ENCODE peak calls at places on chromosomes 16 and 17, in ten cellular contexts. Z, W, R, A, B, V, X, U, O and P are unnamed samples. For H3K9me3, the result is how much of the 10 kb centered on the place peaks cover.

GRCh38 chr16:81537721-81538561 is 93.3 kb downstream of the CMIP start:
- DNase-seq in Z (no peak), X (no peak), W (no peak), B (no peak), U (no peak), O (no peak), R (no peak), A (no peak), V (no peak), P (no peak)

GRCh38 chr17:83056583-83057396 is 22.6 kb upstream of the METRNL start:
- DNase-seq in R (no peak), A (no peak), W (peak), U (no peak), V (no peak), Z (peak), O (no peak), X (no peak), B (no peak), P (no peak)

GRCh38 chr17:39486242-39486641 is 25.0 kb downstream of the CDK12 start:
- DNase-seq in A (no peak), W (no peak), V (no peak), R (peak), B (no peak), X (no peak), Z (peak), U (no peak), O (no peak), P (no peak)

GRCh38 chr16:87580855-87581261 is 21.4 kb upstream of the JPH3 start:
- DNase-seq in Z (no peak), W (no peak), A (peak), O (no peak), U (no peak), V (no peak), R (no peak), B (no peak), X (no peak), P (no peak)

GRCh38 chr17:66098040-66098439 is 93.9 kb downstream of the CEP112 start:
- DNase-seq in O (no peak), Z (no peak), R (no peak), A (no peak), B (no peak), V (no peak), U (no peak), X (no peak), W (no peak), P (no peak)

GRCh38 chr17:31499771-31500554 is 108.5 kb downstream of the RAB11FIP4 start:
- DNase-seq in B (no peak), Z (peak), R (no peak), X (no peak), O (no peak), A (no peak), U (peak), V (no peak), W (peak), P (no peak)

GRCh38 chr16:88906020-88906419 is 39.6 kb upstream of the PABPN1L start:
- DNase-seq in U (no peak), V (no peak), W (no peak), Z (no peak), O (no peak), A (no peak), B (no peak), R (no peak), X (no peak), P (no peak)

GRCh38 chr16:535446-536405 is 8.2 kb downstream of the CAPN15 start:
- DNase-seq in V (no peak), R (peak), W (no peak), U (no peak), X (no peak), B (no peak), Z (peak), A (no peak), O (no peak), P (no peak)

GRCh38 chr16:66049865-66050264 is 316.6 kb upstream of the CDH5 start:
- DNase-seq in X (no peak), W (no peak), A (no peak), V (no peak), O (no peak), U (no peak), R (no peak), Z (no peak), B (no peak), P (no peak)

GRCh38 chr17:72942594-72942993 is 149.9 kb downstream of the SLC39A11 start:
- DNase-seq in B (peak), R (no peak), A (no peak), U (no peak), O (no peak), Z (no peak), V (no peak), X (no peak), W (no peak), P (no peak)

GRCh38 chr17:17467720-17468119 is 9.1 kb upstream of the MED9 start:
- DNase-seq in B (no peak), X (no peak), W (no peak), V (no peak), U (no peak), O (no peak), A (no peak), R (peak), Z (peak), P (no peak)

GRCh38 chr17:6915620-6916019 is 80.2 kb upstream of the ALOX12 start:
- DNase-seq in B (no peak), Z (no peak), R (no peak), U (no peak), W (no peak), A (no peak), V (no peak), X (no peak), O (no peak), P (no peak)
- H3K9me3 ChIP-seq in B (under half), Z (under half), R (under half), U (under half), W (under half), A (under half), V (under half), X (under half), O (under half), P (under half)

GRCh38 chr16:48311242-48311641 is 63.9 kb upstream of the ABCC11 start:
- DNase-seq in W (no peak), X (no peak), V (no peak), A (no peak), Z (no peak), B (no peak), O (no peak), U (no peak), R (no peak), P (no peak)
- H3K9me3 ChIP-seq in W (under half), X (under half), V (under half), A (under half), Z (under half), B (under half), O (under half), U (half or more), R (under half), P (under half)

GRCh38 chr16:22330326-22330725 is 33.1 kb downstream of the POLR3E start:
- DNase-seq in Z (no peak), W (no peak), O (no peak), U (no peak), B (no peak), A (no peak), V (no peak), R (no peak), X (no peak), P (no peak)

GRCh38 chr16:22328081-22328725 is 31.0 kb downstream of the POLR3E start:
- DNase-seq in W (no peak), R (no peak), V (no peak), O (no peak), Z (no peak), B (no peak), A (no peak), X (no peak), U (no peak), P (no peak)

GRCh38 chr16:22327446-22327775 is 30.2 kb downstream of the POLR3E start:
- DNase-seq in A (no peak), R (no peak), O (no peak), Z (no peak), V (no peak), U (no peak), B (no peak), W (no peak), X (no peak), P (no peak)

GRCh38 chr16:22326771-22327445 is 29.7 kb downstream of the POLR3E start:
- DNase-seq in X (no peak), V (no peak), R (no peak), Z (no peak), B (no peak), A (no peak), U (no peak), W (no peak), O (no peak), P (no peak)

DNA sequence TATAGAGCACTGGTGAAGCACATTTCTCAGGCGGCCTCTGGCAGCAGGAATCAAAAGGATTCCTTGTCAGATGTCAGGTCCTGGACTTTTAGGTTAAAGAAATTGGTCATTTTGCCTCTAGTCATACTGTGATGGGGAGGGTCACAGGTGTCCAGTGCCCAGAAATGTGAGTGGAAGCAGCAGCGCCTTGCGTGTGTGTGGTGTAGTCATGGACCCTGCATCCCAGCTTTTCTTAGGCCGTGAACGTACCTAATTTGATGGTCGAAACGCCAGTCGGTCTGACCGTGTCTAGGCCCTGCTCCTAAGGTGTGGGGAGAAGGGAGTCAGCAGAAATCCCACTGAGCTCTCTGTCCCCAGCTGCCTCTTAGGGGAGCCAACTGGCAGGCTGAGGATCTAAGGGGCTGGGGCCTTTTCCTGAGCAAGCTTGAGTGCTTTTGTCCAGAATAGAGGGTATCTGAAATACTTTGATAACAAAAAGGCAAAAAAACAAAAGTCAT is 32.0 kb downstream of the POLR3E start:
- DNase-seq in Z (no peak), O (no peak), V (no peak), B (no peak), R (no peak), A (no peak), X (no peak), U (no peak), W (no peak), P (no peak)
- H3K9me3 ChIP-seq in Z (under half), O (under half), V (under half), B (under half), R (under half), A (under half), X (under half), U (under half), W (under half), P (under half)

DNA sequence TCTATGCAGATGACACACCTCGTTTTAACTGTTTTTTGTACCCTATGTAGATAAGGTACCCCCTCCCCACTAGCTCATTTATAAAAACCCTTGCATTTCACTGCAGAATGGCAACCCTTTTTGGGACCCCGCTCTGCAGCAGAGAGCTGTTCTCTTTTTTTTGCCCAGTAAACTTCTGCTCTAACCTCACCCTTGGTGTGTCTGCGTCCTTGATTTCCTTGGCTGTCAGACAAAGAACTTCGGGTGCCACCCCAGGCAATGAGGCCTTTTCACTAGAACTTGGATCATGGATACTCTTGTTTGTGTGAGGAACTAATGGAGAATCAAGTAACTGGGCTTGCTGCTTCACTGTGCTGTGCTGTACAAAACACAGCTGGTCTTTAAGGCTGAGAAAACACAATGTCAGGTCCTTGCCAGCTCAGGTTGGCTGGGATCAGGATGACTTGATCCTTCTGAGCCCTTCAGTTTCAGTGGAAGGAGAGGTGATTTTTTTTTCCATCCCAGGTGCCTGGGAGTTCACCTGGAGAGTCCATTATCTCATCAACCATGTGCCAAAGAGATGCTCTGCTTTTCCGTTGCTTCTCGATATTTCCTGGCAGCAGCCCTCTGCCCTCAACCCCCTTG is 133.1 kb upstream of the FAM20A start:
- DNase-seq in A (no peak), O (no peak), Z (no peak), B (no peak), X (no peak), V (no peak), W (no peak), U (no peak), R (no peak), P (no peak)
- H3K9me3 ChIP-seq in A (under half), O (under half), Z (under half), B (under half), X (under half), V (under half), W (under half), U (under half), R (under half), P (under half)

GRCh38 chr16:35194681-35195080 is 1735.3 kb downstream of the TP53TG3F start:
- DNase-seq in W (no peak), O (no peak), U (no peak), Z (no peak), R (no peak), V (no peak), X (no peak), B (no peak), A (no peak), P (no peak)

GRCh38 chr16:35193956-35194355 is 1734.5 kb downstream of the TP53TG3F start:
- DNase-seq in O (no peak), B (no peak), X (no peak), Z (no peak), R (no peak), U (no peak), A (no peak), W (no peak), V (no peak), P (no peak)

GRCh38 chr16:35195864-35196216 is 1736.4 kb downstream of the TP53TG3F start:
- DNase-seq in X (no peak), A (no peak), V (no peak), O (no peak), W (no peak), B (no peak), R (no peak), Z (no peak), U (no peak), P (no peak)

GRCh38 chr16:35196313-35196712 is 1736.9 kb downstream of the TP53TG3F start:
- DNase-seq in V (no peak), O (no peak), X (no peak), B (no peak), W (no peak), Z (no peak), R (no peak), A (no peak), U (no peak), P (no peak)

GRCh38 chr16:35195173-35195863 is 1735.9 kb downstream of the TP53TG3F start:
- DNase-seq in V (no peak), Z (no peak), R (no peak), O (no peak), X (no peak), A (no peak), B (no peak), U (no peak), W (no peak), P (no peak)
- H3K9me3 ChIP-seq in V (under half), Z (under half), R (under half), O (under half), X (under half), A (under half), B (half or more), U (under half), W (under half), P (under half)

DNA sequence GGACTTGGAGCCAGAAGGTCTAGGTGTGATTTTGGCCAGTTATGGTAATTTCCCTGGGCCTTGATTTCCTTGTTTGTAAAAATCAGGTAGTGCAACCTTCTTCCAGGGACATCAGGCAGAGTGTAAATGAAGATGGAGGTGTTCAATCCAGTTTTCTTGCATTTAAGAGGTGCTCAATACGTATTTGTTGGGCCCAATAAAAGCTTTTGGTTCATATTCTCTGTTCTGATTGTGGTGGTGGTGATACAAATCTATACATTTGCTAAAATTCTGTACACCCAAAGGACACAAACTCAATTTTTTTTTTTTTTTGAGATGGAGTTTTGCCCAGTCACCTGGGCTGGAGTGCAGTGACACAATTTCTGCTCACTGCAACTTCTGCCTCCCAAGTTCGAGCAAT is 6.0 kb downstream of the CD79B start:
- DNase-seq in X (no peak), U (no peak), B (no peak), O (no peak), V (no peak), W (no peak), Z (no peak), A (no peak), R (no peak), P (no peak)
- H3K9me3 ChIP-seq in X (under half), U (under half), B (under half), O (under half), V (under half), W (under half), Z (under half), A (under half), R (under half), P (under half)

DNA sequence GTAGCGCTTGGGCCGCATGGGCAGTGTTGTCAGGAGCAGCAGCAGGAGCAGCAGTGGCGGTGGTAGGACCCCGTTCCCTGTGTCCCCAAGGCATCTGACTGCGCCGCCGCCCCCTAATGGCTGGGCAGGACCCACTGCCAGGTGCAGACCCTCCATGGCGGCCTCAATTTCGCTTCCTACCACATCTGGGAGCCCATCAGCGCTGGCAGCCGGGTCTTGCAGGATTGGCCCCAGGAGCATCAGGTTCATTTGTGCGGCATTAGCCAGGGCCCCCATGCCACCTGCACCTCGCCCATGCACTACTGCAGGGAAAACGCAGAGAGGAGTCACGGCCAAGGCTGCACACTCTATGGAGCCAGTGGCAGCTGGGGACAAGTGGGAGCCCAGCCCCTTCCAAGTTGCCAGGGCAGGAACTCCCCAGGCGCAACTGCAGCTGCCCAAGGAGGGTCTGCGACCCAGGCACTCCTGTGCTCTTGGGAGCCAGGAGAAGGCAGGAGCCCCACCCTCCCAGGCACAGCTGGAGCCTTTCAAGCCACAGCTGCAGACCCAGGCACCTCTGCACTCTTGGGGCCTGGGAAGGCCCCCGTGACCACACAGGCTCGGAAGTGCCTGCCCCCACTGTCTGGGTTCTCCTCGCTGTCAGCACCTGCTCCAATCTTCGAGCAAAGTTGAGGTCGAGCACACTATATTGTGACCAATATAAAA is 594.2 kb downstream of the KCNJ18 start:
- DNase-seq in V (no peak), W (peak), B (no peak), A (no peak), R (no peak), U (no peak), X (no peak), O (no peak), Z (peak), P (no peak)
- H3K9me3 ChIP-seq in V (under half), W (under half), B (under half), A (under half), R (under half), U (under half), X (under half), O (under half), Z (under half), P (under half)

GRCh38 chr17:5181509-5182305 is 10.0 kb downstream of the ZNF594 start:
- DNase-seq in B (no peak), R (no peak), Z (no peak), X (no peak), V (no peak), A (no peak), O (no peak), U (no peak), W (no peak), P (no peak)

GRCh38 chr17:5183410-5183793 is 8.3 kb downstream of the ZNF594 start:
- DNase-seq in V (no peak), O (no peak), W (no peak), R (no peak), X (no peak), A (no peak), Z (no peak), B (no peak), U (no peak), P (no peak)

GRCh38 chr17:5184284-5184683 is 7.4 kb downstream of the ZNF594 start:
- DNase-seq in U (no peak), R (no peak), W (no peak), O (no peak), A (no peak), Z (no peak), V (no peak), X (no peak), B (no peak), P (no peak)

GRCh38 chr17:5179003-5179402 is 12.7 kb downstream of the ZNF594 start:
- DNase-seq in Z (no peak), W (no peak), O (no peak), U (no peak), A (no peak), R (no peak), X (no peak), B (no peak), V (no peak), P (no peak)

DNA sequence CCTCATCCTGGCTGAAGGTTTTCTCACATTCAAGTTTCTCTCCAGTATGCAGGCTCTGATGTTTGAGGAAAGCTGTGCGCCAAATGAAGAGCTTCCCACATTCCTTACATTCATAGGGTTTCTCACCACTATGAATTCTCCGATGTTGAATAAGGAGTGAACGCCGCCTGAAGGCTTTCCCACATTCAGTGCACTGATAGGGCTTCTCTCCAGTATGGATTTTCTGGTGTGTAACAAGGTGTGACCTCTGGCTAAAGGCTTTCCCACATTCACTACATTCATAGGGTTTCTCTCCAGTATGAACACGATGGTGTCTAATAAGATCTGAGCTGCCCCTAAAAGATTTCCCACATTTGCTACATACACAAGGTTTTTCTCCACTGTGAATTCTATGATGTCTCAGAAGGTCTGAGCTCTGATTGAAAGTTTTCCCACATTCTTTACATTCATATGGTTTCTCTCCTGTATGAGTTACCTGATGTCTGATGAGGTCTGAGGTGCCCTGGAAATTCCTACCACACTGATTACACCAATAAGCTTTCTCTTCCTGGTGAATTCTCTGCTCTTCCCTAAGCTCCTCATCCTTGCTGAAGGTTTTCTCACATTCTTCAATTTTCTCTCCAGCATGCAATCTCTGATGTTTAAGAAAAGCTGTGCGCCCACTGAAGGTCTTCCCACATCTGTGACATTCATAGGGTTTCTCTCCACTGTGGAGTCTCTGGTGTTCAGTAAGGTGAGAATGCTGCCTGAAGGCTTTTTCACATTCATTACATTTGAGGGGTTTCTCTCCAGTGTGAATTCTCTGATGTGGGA is 8.9 kb downstream of the ZNF594 start:
- DNase-seq in Z (no peak), U (no peak), V (no peak), A (no peak), R (no peak), O (no peak), B (no peak), W (no peak), X (no peak), P (no peak)
- H3K9me3 ChIP-seq in Z (under half), U (half or more), V (half or more), A (under half), R (half or more), O (under half), B (half or more), W (half or more), X (half or more), P (under half)

GRCh38 chr16:10408824-10409381 is 23.0 kb downstream of the ATF7IP2 start:
- DNase-seq in R (no peak), O (no peak), A (no peak), V (no peak), Z (no peak), W (no peak), X (no peak), B (no peak), U (no peak), P (no peak)

GRCh38 chr16:10410469-10410868 is 24.6 kb downstream of the ATF7IP2 start:
- DNase-seq in B (no peak), O (no peak), X (no peak), A (no peak), Z (no peak), U (no peak), V (no peak), W (no peak), R (no peak), P (no peak)

GRCh38 chr16:10412935-10413601 is 27.2 kb downstream of the ATF7IP2 start:
- DNase-seq in O (no peak), B (no peak), U (no peak), W (no peak), Z (no peak), X (no peak), R (no peak), A (no peak), V (no peak), P (no peak)
- H3K9me3 ChIP-seq in O (under half), B (under half), U (half or more), W (half or more), Z (under half), X (half or more), R (under half), A (under half), V (under half), P (under half)

GRCh38 chr16:16868727-16869126 is 489.8 kb downstream of the NPIPA7 start:
- DNase-seq in W (no peak), R (no peak), X (no peak), A (no peak), B (no peak), U (no peak), O (no peak), Z (no peak), V (no peak), P (no peak)
- H3K9me3 ChIP-seq in W (under half), R (under half), X (under half), A (under half), B (under half), U (under half), O (under half), Z (under half), V (under half), P (under half)